ENCODE peak calls at places on chromosome 12, in four cellular contexts. J is dermis microvascular lymphatic vessel endothelial cell, S is heart left ventricle, R is type B pancreatic cell. D is an unnamed sample.

GRCh38 chr12:128959931-128960330 is 106.7 kb downstream of the GLT1D1 start:
- DNase-seq in J (no peak), S (no peak), R (no peak), D (no peak)

GRCh38 chr12:64411427-64411826 is 7.2 kb downstream of the XPOT start:
- DNase-seq in J (no peak), S (no peak), R (no peak), D (no peak)

GRCh38 chr12:114045333-114045732 is 79.2 kb upstream of the RBM19 start:
- DNase-seq in J (no peak), S (no peak), R (no peak), D (no peak)

GRCh38 chr12:47247418-47247817 is 167.7 kb upstream of the AMIGO2 start:
- DNase-seq in J (no peak), S (no peak), R (no peak), D (no peak)

GRCh38 chr12:27284751-27285150 is 40.7 kb downstream of the STK38L start:
- DNase-seq in J (peak), S (no peak), R (no peak), D (no peak)

GRCh38 chr12:132797820-132798570 is 30.7 kb downstream of the GOLGA3 start:
- DNase-seq in J (no peak), S (no peak), R (no peak), D (no peak)

GRCh38 chr12:9098463-9099026 is 17.2 kb downstream of the A2M start:
- DNase-seq in J (no peak), S (no peak), R (no peak), D (no peak)

GRCh38 chr12:101923049-101923718 is 45.8 kb downstream of the DRAM1 start:
- DNase-seq in J (no peak), S (no peak), R (no peak), D (no peak)

GRCh38 chr12:65871865-65872645 is 47.8 kb downstream of the HMGA2 start:
- DNase-seq in J (no peak), S (no peak), R (no peak), D (no peak)

GRCh38 chr12:78887008-78887407 is 22.4 kb downstream of the SYT1 start:
- DNase-seq in J (peak), S (no peak), R (no peak), D (no peak)

GRCh38 chr12:95218852-95219171 is 1.2 kb downstream of the VEZT start:
- DNase-seq in J (peak), S (no peak), R (no peak), D (no peak)

GRCh38 chr12:49346659-49347306 is at the start of gene DNAJC22:
- DNase-seq in J (no peak), S (no peak), R (peak), D (no peak)

GRCh38 chr12:3835914-3836313 is 37.3 kb downstream of the PARP11 start:
- DNase-seq in J (no peak), S (no peak), R (no peak), D (no peak)

GRCh38 chr12:90970471-90970870 is 15.5 kb upstream of the CCER1 start:
- DNase-seq in J (no peak), S (no peak), R (no peak), D (no peak)

GRCh38 chr12:32248594-32249140 is 142.0 kb downstream of the BICD1 start:
- DNase-seq in J (no peak), S (no peak), R (no peak), D (no peak)

GRCh38 chr12:32437095-32437515 is 37.7 kb downstream of the FGD4 start:
- DNase-seq in J (no peak), S (no peak), R (no peak), D (no peak)

GRCh38 chr12:109029411-109029810 is 8.5 kb upstream of the SVOP start:
- DNase-seq in J (no peak), S (no peak), R (no peak), D (no peak)

GRCh38 chr12:68785358-68785757 is 22.6 kb upstream of the MDM2 start:
- DNase-seq in J (no peak), S (no peak), R (no peak), D (no peak)

GRCh38 chr12:59372971-59373370 is 222.9 kb upstream of the SLC16A7 start:
- DNase-seq in J (no peak), S (no peak), R (no peak), D (no peak)

GRCh38 chr12:50985322-50985721 is 33.0 kb downstream of the HIGD1C start:
- DNase-seq in J (peak), S (peak), R (no peak), D (no peak)

GRCh38 chr12:117142094-117142493 is 42.9 kb upstream of the TESC start:
- DNase-seq in J (no peak), S (no peak), R (no peak), D (no peak)

GRCh38 chr12:120262852-120263724 is 2.4 kb downstream of the PXN start:
- DNase-seq in J (no peak), S (peak), R (no peak), D (peak)

GRCh38 chr12:66453837-66454236 is 151.5 kb downstream of the HELB start:
- DNase-seq in J (no peak), S (no peak), R (no peak), D (no peak)

GRCh38 chr12:56954956-56955355 is 2.5 kb downstream of the RDH16 start:
- DNase-seq in J (no peak), S (no peak), R (no peak), D (no peak)

GRCh38 chr12:101780599-101780998 is 41.3 kb upstream of the SYCP3 start:
- DNase-seq in J (no peak), S (no peak), R (no peak), D (no peak)

GRCh38 chr12:51238037-51238509 is 553 bp upstream of the DAZAP2 start:
- DNase-seq in J (no peak), S (no peak), R (no peak), D (no peak)

GRCh38 chr12:25469368-25469767 is 83.7 kb downstream of the LMNTD1 start:
- DNase-seq in J (no peak), S (no peak), R (no peak), D (no peak)

GRCh38 chr12:4960030-4960429 is 50.3 kb downstream of the KCNA1 start:
- DNase-seq in J (no peak), S (peak), R (no peak), D (peak)

GRCh38 chr12:96047621-96048211 is 12.3 kb upstream of the LTA4H start:
- DNase-seq in J (peak), S (no peak), R (no peak), D (no peak)

GRCh38 chr12:32949815-32950214 is 53.2 kb upstream of the PKP2 start:
- DNase-seq in J (no peak), S (no peak), R (no peak), D (no peak)

GRCh38 chr12:96235497-96235826 is 41.3 kb downstream of the ELK3 start:
- DNase-seq in J (no peak), S (no peak), R (no peak), D (no peak)

GRCh38 chr12:106415134-106415533 is 57.6 kb downstream of the POLR3B start:
- DNase-seq in J (no peak), S (no peak), R (no peak), D (no peak)

GRCh38 chr12:115201928-115202327 is 518.0 kb upstream of the TBX3 start:
- DNase-seq in J (no peak), S (no peak), R (no peak), D (no peak)

GRCh38 chr12:128966411-128966810 is 113.1 kb downstream of the GLT1D1 start:
- DNase-seq in J (no peak), S (no peak), R (no peak), D (no peak)

GRCh38 chr12:99087278-99087677 is 442.2 kb downstream of the APAF1 start:
- DNase-seq in J (no peak), S (no peak), R (no peak), D (no peak)

GRCh38 chr12:104933128-104933527 is 25.0 kb downstream of the SLC41A2 start:
- DNase-seq in J (no peak), S (no peak), R (no peak), D (no peak)

GRCh38 chr12:1131811-1132224 is 140.8 kb downstream of the ERC1 start:
- DNase-seq in J (no peak), S (no peak), R (no peak), D (no peak)

GRCh38 chr12:132490481-132491348 is 764 bp downstream of the FBRSL1 start:
- DNase-seq in J (no peak), S (no peak), R (no peak), D (no peak)

GRCh38 chr12:3135522-3136461 is 58.6 kb downstream of the TSPAN9 start:
- DNase-seq in J (peak), S (peak), R (no peak), D (no peak)

GRCh38 chr12:100234591-100235304 is 32.1 kb downstream of the DEPDC4 start:
- DNase-seq in J (peak), S (no peak), R (no peak), D (no peak)